ENCODE peak calls at places on chromosome 13, in five cellular contexts. One of them, this sample, is unnamed.
A peak's percentile ranks its signal among the peaks of the same experiment; 100 is the strongest.

GRCh38 chr13:93248627-93249047 is 22.0 kb downstream of the GPC6 start:
- DNase-seq in fibroblast of mammary gland: no peak
- DNase-seq in heart left ventricle: no peak
- DNase-seq in bronchial epithelial cell: no peak
- DNase-seq in glutamatergic neuron: peak; percentile 74
- DNase-seq in this sample: peak; percentile 47

GRCh38 chr13:34942732-34943674 is 933 bp downstream of the NBEA start:
- DNase-seq in fibroblast of mammary gland: no peak
- DNase-seq in heart left ventricle: peak; percentile 37
- DNase-seq in bronchial epithelial cell: no peak
- DNase-seq in glutamatergic neuron: peak; percentile 60
- DNase-seq in this sample: peak; percentile 28

GRCh38 chr13:104198811-104199210 is 1132.6 kb upstream of the SLC10A2 start:
- DNase-seq in fibroblast of mammary gland: no peak
- DNase-seq in heart left ventricle: no peak
- DNase-seq in bronchial epithelial cell: no peak
- DNase-seq in glutamatergic neuron: no peak
- DNase-seq in this sample: no peak

GRCh38 chr13:110305949-110306339 is 1.0 kb downstream of the COL4A1 start:
- DNase-seq in fibroblast of mammary gland: peak; percentile 42
- DNase-seq in heart left ventricle: peak; percentile 35
- DNase-seq in bronchial epithelial cell: no peak
- DNase-seq in glutamatergic neuron: no peak
- DNase-seq in this sample: no peak

GRCh38 chr13:68261105-68261504 is 1031.0 kb upstream of the PCDH9 start:
- DNase-seq in fibroblast of mammary gland: no peak
- DNase-seq in heart left ventricle: no peak
- DNase-seq in bronchial epithelial cell: no peak
- DNase-seq in glutamatergic neuron: no peak
- DNase-seq in this sample: no peak

GRCh38 chr13:102291587-102292218 is 110.1 kb downstream of the FGF14 start:
- DNase-seq in fibroblast of mammary gland: peak; percentile 75
- DNase-seq in heart left ventricle: no peak
- DNase-seq in bronchial epithelial cell: no peak
- DNase-seq in glutamatergic neuron: no peak
- DNase-seq in this sample: no peak

GRCh38 chr13:21075303-21076264 is 14.2 kb upstream of the LATS2 start:
- DNase-seq in fibroblast of mammary gland: peak; percentile 21
- DNase-seq in heart left ventricle: peak; percentile 59
- DNase-seq in bronchial epithelial cell: no peak
- DNase-seq in glutamatergic neuron: peak; percentile 71
- DNase-seq in this sample: peak; percentile 34

GRCh38 chr13:63435668-63436275 is 2020.1 kb upstream of the PCDH20 start:
- DNase-seq in fibroblast of mammary gland: peak; percentile 99
- DNase-seq in heart left ventricle: no peak
- DNase-seq in bronchial epithelial cell: peak; percentile 61
- DNase-seq in glutamatergic neuron: no peak
- DNase-seq in this sample: no peak

GRCh38 chr13:75704194-75704941 is 68.2 kb downstream of the LMO7 start:
- DNase-seq in fibroblast of mammary gland: peak; percentile 75
- DNase-seq in heart left ventricle: no peak
- DNase-seq in bronchial epithelial cell: peak; percentile 80
- DNase-seq in glutamatergic neuron: no peak
- DNase-seq in this sample: no peak

GRCh38 chr13:87680298-87680697 is 9.1 kb downstream of the SLITRK5 start:
- DNase-seq in fibroblast of mammary gland: no peak
- DNase-seq in heart left ventricle: no peak
- DNase-seq in bronchial epithelial cell: peak; percentile 59
- DNase-seq in glutamatergic neuron: no peak
- DNase-seq in this sample: no peak

GRCh38 chr13:74134777-74135305 is 637 bp upstream of the KLF12 start:
- DNase-seq in fibroblast of mammary gland: no peak
- DNase-seq in heart left ventricle: peak; percentile 66
- DNase-seq in bronchial epithelial cell: peak; percentile 25
- DNase-seq in glutamatergic neuron: peak; percentile 67
- DNase-seq in this sample: peak; percentile 50

GRCh38 chr13:100941811-100942361 is 267.3 kb upstream of the TMTC4 start:
- DNase-seq in fibroblast of mammary gland: no peak
- DNase-seq in heart left ventricle: no peak
- DNase-seq in bronchial epithelial cell: no peak
- DNase-seq in glutamatergic neuron: no peak
- DNase-seq in this sample: no peak

GRCh38 chr13:82330499-82330898 is 1551.8 kb downstream of the SLITRK1 start:
- DNase-seq in fibroblast of mammary gland: peak; percentile 21
- DNase-seq in heart left ventricle: no peak
- DNase-seq in bronchial epithelial cell: peak; percentile 20
- DNase-seq in glutamatergic neuron: no peak
- DNase-seq in this sample: no peak

GRCh38 chr13:45456196-45456972 is 8.4 kb upstream of the COG3 start:
- DNase-seq in fibroblast of mammary gland: peak; percentile 58
- DNase-seq in heart left ventricle: no peak
- DNase-seq in bronchial epithelial cell: peak; percentile 90
- DNase-seq in glutamatergic neuron: no peak
- DNase-seq in this sample: no peak

GRCh38 chr13:46544811-46545210 is 8.2 kb upstream of the LRCH1 start:
- DNase-seq in fibroblast of mammary gland: no peak
- DNase-seq in heart left ventricle: no peak
- DNase-seq in bronchial epithelial cell: no peak
- DNase-seq in glutamatergic neuron: no peak
- DNase-seq in this sample: no peak

GRCh38 chr13:99000137-99000536 is 22.3 kb upstream of the DOCK9 start:
- DNase-seq in fibroblast of mammary gland: no peak
- DNase-seq in heart left ventricle: no peak
- DNase-seq in bronchial epithelial cell: no peak
- DNase-seq in glutamatergic neuron: no peak
- DNase-seq in this sample: no peak

GRCh38 chr13:24032674-24033073 is 127.8 kb upstream of the SPATA13 start:
- DNase-seq in fibroblast of mammary gland: peak; percentile 60
- DNase-seq in heart left ventricle: no peak
- DNase-seq in bronchial epithelial cell: no peak
- DNase-seq in glutamatergic neuron: no peak
- DNase-seq in this sample: no peak

DNA sequence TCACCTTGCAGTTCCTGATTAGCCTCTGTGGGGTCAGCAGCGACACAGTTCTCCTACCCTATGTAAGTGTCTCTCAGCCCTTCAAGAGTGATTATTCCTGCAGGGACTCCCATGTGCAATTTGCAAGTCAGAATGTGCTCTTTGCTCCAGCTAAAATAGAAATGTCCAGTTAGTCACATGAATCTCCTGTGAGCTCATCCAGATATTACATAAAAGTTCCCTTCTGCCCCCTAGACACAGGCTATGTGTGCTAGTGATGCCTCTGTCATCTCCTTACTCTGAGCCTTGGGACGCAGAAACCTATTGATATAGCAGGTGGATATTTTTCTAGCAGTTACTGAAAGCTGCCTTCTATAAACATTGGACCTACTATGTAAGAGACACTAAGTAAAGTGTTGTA is 105.5 kb downstream of the ZAR1L start:
- DNase-seq in fibroblast of mammary gland: peak; percentile 30
- DNase-seq in heart left ventricle: no peak
- DNase-seq in bronchial epithelial cell: no peak
- DNase-seq in glutamatergic neuron: no peak
- DNase-seq in this sample: no peak
- TF ChIP-seq CTCF in fibroblast of mammary gland: no peak
- TF ChIP-seq CTCF in heart left ventricle: no peak
- TF ChIP-seq CTCF in bronchial epithelial cell: no peak
- TF ChIP-seq CTCF in glutamatergic neuron: no peak
- TF ChIP-seq CTCF in this sample: no peak

GRCh38 chr13:71979616-71980015 is 112.6 kb upstream of the DACH1 start:
- DNase-seq in fibroblast of mammary gland: no peak
- DNase-seq in heart left ventricle: no peak
- DNase-seq in bronchial epithelial cell: peak; percentile 13
- DNase-seq in glutamatergic neuron: no peak
- DNase-seq in this sample: no peak
- TF ChIP-seq CTCF in fibroblast of mammary gland: no peak
- TF ChIP-seq CTCF in heart left ventricle: no peak
- TF ChIP-seq CTCF in bronchial epithelial cell: peak; percentile 44
- TF ChIP-seq CTCF in glutamatergic neuron: peak; percentile 23
- TF ChIP-seq CTCF in this sample: peak; percentile 59

GRCh38 chr13:52141299-52141698 is 12.4 kb upstream of the NEK5 start:
- DNase-seq in fibroblast of mammary gland: no peak
- DNase-seq in heart left ventricle: no peak
- DNase-seq in bronchial epithelial cell: no peak
- DNase-seq in glutamatergic neuron: no peak
- DNase-seq in this sample: no peak
- TF ChIP-seq CTCF in fibroblast of mammary gland: peak; percentile 12
- TF ChIP-seq CTCF in heart left ventricle: no peak
- TF ChIP-seq CTCF in bronchial epithelial cell: no peak
- TF ChIP-seq CTCF in glutamatergic neuron: no peak
- TF ChIP-seq CTCF in this sample: no peak

DNA sequence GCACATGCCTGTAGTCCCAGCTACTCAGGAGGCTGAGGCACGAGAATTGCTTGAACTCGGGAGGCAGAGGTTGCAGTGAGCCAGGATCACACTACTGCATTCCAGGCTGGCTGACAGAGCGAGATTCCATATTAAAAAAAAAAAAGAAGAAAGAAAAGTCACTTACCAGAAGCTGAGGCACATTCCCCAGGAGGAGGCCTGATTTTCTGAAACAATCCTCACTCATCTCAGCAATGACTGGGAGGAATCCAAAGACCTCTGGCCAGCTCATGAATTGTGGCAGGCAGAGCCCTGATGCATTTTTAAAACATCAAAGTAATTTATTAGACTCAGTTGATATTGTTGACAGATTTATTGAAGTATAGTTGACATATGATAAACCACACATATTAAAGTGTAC is 206.3 kb downstream of the FOXO1 start:
- DNase-seq in fibroblast of mammary gland: peak; percentile 12
- DNase-seq in heart left ventricle: no peak
- DNase-seq in bronchial epithelial cell: no peak
- DNase-seq in glutamatergic neuron: no peak
- DNase-seq in this sample: no peak
- TF ChIP-seq CTCF in fibroblast of mammary gland: no peak
- TF ChIP-seq CTCF in heart left ventricle: no peak
- TF ChIP-seq CTCF in bronchial epithelial cell: no peak
- TF ChIP-seq CTCF in glutamatergic neuron: no peak
- TF ChIP-seq CTCF in this sample: no peak

GRCh38 chr13:39816936-39817335 is 161.5 kb downstream of the COG6 start:
- DNase-seq in fibroblast of mammary gland: peak; percentile 16
- DNase-seq in heart left ventricle: no peak
- DNase-seq in bronchial epithelial cell: no peak
- DNase-seq in glutamatergic neuron: no peak
- DNase-seq in this sample: no peak

GRCh38 chr13:39818953-39819352 is 163.5 kb downstream of the COG6 start:
- DNase-seq in fibroblast of mammary gland: peak; percentile 82
- DNase-seq in heart left ventricle: no peak
- DNase-seq in bronchial epithelial cell: peak; percentile 26
- DNase-seq in glutamatergic neuron: no peak
- DNase-seq in this sample: no peak

GRCh38 chr13:39811051-39811450 is 155.6 kb downstream of the COG6 start:
- DNase-seq in fibroblast of mammary gland: no peak
- DNase-seq in heart left ventricle: no peak
- DNase-seq in bronchial epithelial cell: no peak
- DNase-seq in glutamatergic neuron: no peak
- DNase-seq in this sample: no peak

GRCh38 chr13:39811696-39812095 is 156.2 kb downstream of the COG6 start:
- DNase-seq in fibroblast of mammary gland: no peak
- DNase-seq in heart left ventricle: no peak
- DNase-seq in bronchial epithelial cell: no peak
- DNase-seq in glutamatergic neuron: no peak
- DNase-seq in this sample: no peak

GRCh38 chr13:39815345-39816111 is 160.1 kb downstream of the COG6 start:
- DNase-seq in fibroblast of mammary gland: peak; percentile 27
- DNase-seq in heart left ventricle: no peak
- DNase-seq in bronchial epithelial cell: no peak
- DNase-seq in glutamatergic neuron: no peak
- DNase-seq in this sample: no peak
- TF ChIP-seq CTCF in fibroblast of mammary gland: peak; percentile 12
- TF ChIP-seq CTCF in heart left ventricle: no peak
- TF ChIP-seq CTCF in bronchial epithelial cell: no peak
- TF ChIP-seq CTCF in glutamatergic neuron: no peak
- TF ChIP-seq CTCF in this sample: no peak

DNA sequence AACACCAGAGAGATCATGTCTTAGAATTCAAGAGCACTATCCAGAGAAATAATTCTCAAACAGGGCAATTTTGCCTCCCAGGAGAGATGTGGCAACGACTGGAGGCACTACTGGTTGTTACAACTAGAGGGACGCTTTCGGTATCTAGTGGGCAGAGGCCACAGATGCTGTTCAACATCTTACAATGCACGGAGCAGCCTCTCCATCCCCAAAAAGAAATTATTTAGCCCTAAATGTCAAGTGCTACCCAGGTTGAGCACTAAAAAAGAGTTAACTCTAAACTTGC is 78.6 kb downstream of the ABCC4 start:
- DNase-seq in fibroblast of mammary gland: no peak
- DNase-seq in heart left ventricle: no peak
- DNase-seq in bronchial epithelial cell: no peak
- DNase-seq in glutamatergic neuron: no peak
- DNase-seq in this sample: no peak
- TF ChIP-seq CTCF in fibroblast of mammary gland: no peak
- TF ChIP-seq CTCF in heart left ventricle: no peak
- TF ChIP-seq CTCF in bronchial epithelial cell: no peak
- TF ChIP-seq CTCF in glutamatergic neuron: no peak
- TF ChIP-seq CTCF in this sample: no peak

DNA sequence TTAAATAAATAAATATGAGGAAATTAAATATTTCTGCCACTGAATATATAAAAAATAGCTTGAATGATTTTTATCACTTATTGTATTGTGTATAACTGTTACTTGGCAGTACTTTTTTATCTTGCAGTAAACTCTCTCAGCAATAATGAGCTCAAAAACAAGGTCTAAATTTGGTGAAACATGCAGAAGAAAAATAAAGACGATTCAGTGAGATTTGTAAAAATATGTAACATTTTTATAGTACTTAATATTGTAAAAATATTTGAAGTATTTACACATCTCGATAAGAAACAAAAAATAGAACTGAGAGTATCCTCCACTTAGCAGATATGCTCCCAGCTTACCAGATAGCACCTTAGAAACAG is 120.6 kb upstream of the MLNR start:
- DNase-seq in fibroblast of mammary gland: no peak
- DNase-seq in heart left ventricle: no peak
- DNase-seq in bronchial epithelial cell: no peak
- DNase-seq in glutamatergic neuron: no peak
- DNase-seq in this sample: no peak
- TF ChIP-seq CTCF in fibroblast of mammary gland: no peak
- TF ChIP-seq CTCF in heart left ventricle: no peak
- TF ChIP-seq CTCF in bronchial epithelial cell: no peak
- TF ChIP-seq CTCF in glutamatergic neuron: no peak
- TF ChIP-seq CTCF in this sample: no peak